ENCODE peak calls at places on chromosomes 13 and 19, in five cellular contexts. P is prostate gland, R is heart right ventricle, J is thoracic aorta, O is upper lobe of right lung. C is an unnamed sample.

GRCh38 chr19:12834418-12834943 is at the start of gene RTBDN:
- DNase-seq in P (no peak), R (no peak), J (no peak), O (no peak), C (no peak)

GRCh38 chr13:71879129-71879535 is 12.1 kb upstream of the DACH1 start:
- DNase-seq in P (peak), R (no peak), J (no peak), O (no peak), C (no peak)

GRCh38 chr13:46367622-46368327 is 19.3 kb downstream of the RUBCNL start:
- DNase-seq in P (no peak), R (no peak), J (no peak), O (no peak), C (no peak)

GRCh38 chr19:18975011-18975410 is 34.0 kb upstream of the HOMER3 start:
- DNase-seq in P (no peak), R (no peak), J (no peak), O (no peak), C (no peak)

GRCh38 chr13:113623491-113624234 is 34.3 kb downstream of the ATP4B start:
- DNase-seq in P (no peak), R (no peak), J (no peak), O (no peak), C (no peak)

GRCh38 chr13:74320282-74320681 is 186.1 kb upstream of the KLF12 start:
- DNase-seq in P (no peak), R (no peak), J (no peak), O (no peak), C (no peak)

GRCh38 chr13:99157046-99157445 is 43.6 kb upstream of the UBAC2 start:
- DNase-seq in P (no peak), R (no peak), J (no peak), O (no peak), C (peak)

GRCh38 chr19:33795370-33796163 is 1.1 kb upstream of the KCTD15 start:
- DNase-seq in P (peak), R (peak), J (no peak), O (peak), C (peak)

GRCh38 chr19:58354478-58355030 is 1.3 kb upstream of the A1BG start:
- DNase-seq in P (no peak), R (no peak), J (no peak), O (no peak), C (no peak)

GRCh38 chr19:34313188-34313587 is 51.8 kb upstream of the GPI start:
- DNase-seq in P (no peak), R (no peak), J (no peak), O (no peak), C (no peak)

GRCh38 chr19:49339364-49340068 is 4.3 kb downstream of the CD37 start:
- DNase-seq in P (peak), R (peak), J (peak), O (peak), C (peak)

GRCh38 chr13:39012608-39013007 is 22.0 kb upstream of the STOML3 start:
- DNase-seq in P (no peak), R (no peak), J (no peak), O (no peak), C (no peak)

GRCh38 chr19:54208784-54209057 is 8.1 kb downstream of the RPS9 start:
- DNase-seq in P (no peak), R (no peak), J (no peak), O (no peak), C (no peak)

GRCh38 chr19:10424011-10424637 is 3.8 kb downstream of the PDE4A start:
- DNase-seq in P (peak), R (peak), J (no peak), O (peak), C (peak)

GRCh38 chr13:43374621-43375020 is 351.2 kb downstream of the DNAJC15 start:
- DNase-seq in P (no peak), R (no peak), J (no peak), O (no peak), C (no peak)

GRCh38 chr13:30400376-30400775 is 21.9 kb upstream of the UBE2L5 start:
- DNase-seq in P (no peak), R (no peak), J (no peak), O (no peak), C (no peak)

GRCh38 chr13:61954092-61954491 is 538.4 kb upstream of the PCDH20 start:
- DNase-seq in P (no peak), R (no peak), J (no peak), O (no peak), C (no peak)

GRCh38 chr13:45989607-45990006 is 62.9 kb downstream of the ZC3H13 start:
- DNase-seq in P (no peak), R (no peak), J (no peak), O (no peak), C (no peak)

GRCh38 chr13:51233117-51233826 is 11.1 kb downstream of the FAM124A start:
- DNase-seq in P (no peak), R (no peak), J (no peak), O (no peak), C (no peak)

GRCh38 chr13:41274881-41275280 is 11.5 kb upstream of the MTRF1 start:
- DNase-seq in P (no peak), R (no peak), J (no peak), O (no peak), C (no peak)

GRCh38 chr19:8052464-8052859 is at the start of gene CCL25:
- DNase-seq in P (no peak), R (no peak), J (no peak), O (no peak), C (no peak)

GRCh38 chr13:32527151-32527550 is 11.4 kb downstream of the N4BP2L2 start:
- DNase-seq in P (no peak), R (no peak), J (no peak), O (no peak), C (no peak)

GRCh38 chr19:38263696-38264485 is 482 bp upstream of the SPINT2 start:
- DNase-seq in P (peak), R (no peak), J (peak), O (peak), C (peak)

DNA sequence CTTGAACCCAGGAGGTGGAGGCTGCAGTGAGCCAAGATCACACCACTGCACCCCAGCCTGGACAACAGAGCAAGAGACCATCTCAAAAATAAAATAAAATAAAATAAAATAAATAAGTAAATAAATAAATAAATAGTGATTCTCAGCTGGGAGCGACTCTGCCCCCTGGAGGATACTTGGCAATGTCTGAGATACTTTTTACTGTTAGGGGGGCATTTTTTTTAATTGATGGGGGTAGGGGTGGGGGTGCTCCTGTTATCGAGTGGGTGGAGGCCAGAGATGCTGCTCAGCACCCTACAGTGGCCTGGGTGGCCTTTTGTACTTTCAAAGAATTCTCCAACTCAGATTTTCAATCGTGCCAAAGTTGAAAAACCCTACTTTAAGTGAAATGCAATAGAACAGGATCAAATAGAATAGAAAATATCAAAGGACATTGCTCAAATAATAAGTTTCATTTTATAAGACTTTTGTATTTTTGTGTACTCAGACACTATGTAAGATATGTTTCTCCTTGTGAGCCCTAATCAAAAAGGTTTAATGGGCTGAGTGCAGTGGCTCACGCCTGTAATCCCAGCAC is 7.1 kb upstream of the CLPP start:
- DNase-seq in P (no peak), R (no peak), J (no peak), O (no peak), C (no peak)
- TF ChIP-seq CTCF in P (no peak), R (peak), J (peak), O (peak), C (no peak)

GRCh38 chr19:1069009-1069779 is 2.2 kb downstream of the ARHGAP45 start:
- DNase-seq in P (no peak), R (peak), J (no peak), O (peak), C (no peak)

GRCh38 chr19:1068111-1069001 is 1.4 kb downstream of the ARHGAP45 start:
- DNase-seq in P (no peak), R (peak), J (no peak), O (no peak), C (no peak)

GRCh38 chr19:1066251-1066747 is 668 bp upstream of the ARHGAP45 start:
- DNase-seq in P (no peak), R (no peak), J (no peak), O (no peak), C (no peak)

GRCh38 chr19:1066748-1067340 is at the start of gene ARHGAP45:
- DNase-seq in P (no peak), R (peak), J (no peak), O (peak), C (no peak)

DNA sequence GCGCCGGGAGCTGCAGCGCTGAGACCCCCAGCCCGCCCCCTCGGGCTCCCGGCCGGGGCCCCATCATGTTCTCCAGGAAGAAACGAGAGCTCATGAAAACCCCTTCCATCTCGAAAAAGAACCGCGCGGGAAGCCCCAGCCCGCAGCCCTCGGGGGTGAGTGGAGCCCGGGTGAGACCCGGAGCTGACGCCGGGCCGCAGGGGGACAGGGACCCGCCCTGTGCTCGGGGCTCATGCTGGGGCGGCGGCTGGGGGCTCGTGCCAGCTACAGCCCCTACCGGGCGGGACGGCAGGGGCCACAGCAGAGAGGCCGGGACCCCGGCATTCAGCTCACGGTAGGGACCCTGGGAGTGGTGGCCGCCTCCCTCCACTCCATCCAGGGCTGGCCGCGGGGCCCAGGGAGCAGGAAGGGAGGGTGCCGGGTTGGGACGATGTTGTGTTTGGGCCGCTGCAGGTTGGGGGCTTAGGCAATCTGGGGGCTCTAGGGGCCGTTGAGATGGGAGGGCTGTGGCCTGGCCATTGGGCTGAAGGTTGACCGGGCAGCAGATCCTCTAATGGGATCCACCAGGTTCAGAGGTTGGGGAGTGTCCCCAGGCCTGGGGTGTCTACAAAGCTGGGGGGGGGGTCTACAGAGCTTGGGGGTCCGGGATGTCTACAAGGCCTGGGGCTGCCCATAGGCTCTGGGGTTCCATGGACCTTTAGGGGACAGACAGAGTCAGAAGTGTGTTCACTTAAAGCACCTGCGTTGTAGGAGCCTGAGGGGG is 555 bp downstream of the ARHGAP45 start:
- DNase-seq in P (no peak), R (no peak), J (no peak), O (no peak), C (no peak)
- H3K4me3 ChIP-seq in P (peak), R (peak), J (peak), O (peak), C (peak)

GRCh38 chr13:107305178-107305577 is 737.2 kb upstream of the ARGLU1 start:
- DNase-seq in P (no peak), R (no peak), J (no peak), O (no peak), C (no peak)

GRCh38 chr13:107299717-107300116 is 731.8 kb upstream of the ARGLU1 start:
- DNase-seq in P (no peak), R (no peak), J (no peak), O (no peak), C (no peak)

GRCh38 chr13:107296804-107297203 is 728.9 kb upstream of the ARGLU1 start:
- DNase-seq in P (no peak), R (no peak), J (no peak), O (no peak), C (no peak)

DNA sequence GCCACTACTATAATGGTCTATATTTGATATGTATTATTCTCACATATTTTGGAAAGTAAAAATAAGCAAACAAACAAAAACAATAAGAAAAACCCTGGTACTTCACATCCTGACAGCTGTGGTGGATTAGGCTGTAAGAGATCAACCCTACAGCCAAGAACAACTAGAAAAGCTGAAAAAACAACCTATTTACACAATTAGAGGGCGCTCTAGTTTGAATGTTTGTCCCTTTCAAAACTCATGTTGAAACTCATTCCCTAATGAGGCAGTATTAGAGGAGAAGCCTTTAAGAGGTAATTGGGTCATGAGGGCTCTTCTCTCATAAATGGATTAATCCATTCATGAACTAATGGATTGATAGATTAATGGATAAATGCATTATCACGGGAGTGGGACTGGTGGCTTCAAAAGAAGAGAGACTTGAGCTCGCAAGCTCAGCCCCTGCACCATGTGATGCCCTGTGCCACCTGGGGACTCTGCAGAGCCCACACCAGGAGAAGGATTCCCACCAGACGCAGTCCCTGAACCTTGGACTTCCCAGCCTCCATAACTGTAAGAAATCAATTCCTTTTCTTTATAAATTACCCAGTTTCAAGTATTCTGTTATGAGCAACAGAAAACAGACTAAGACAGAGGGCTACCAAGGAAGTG is 733.9 kb upstream of the ARGLU1 start:
- DNase-seq in P (no peak), R (no peak), J (no peak), O (no peak), C (no peak)
- TF ChIP-seq CTCF in P (no peak), R (no peak), J (no peak), O (no peak), C (no peak)

DNA sequence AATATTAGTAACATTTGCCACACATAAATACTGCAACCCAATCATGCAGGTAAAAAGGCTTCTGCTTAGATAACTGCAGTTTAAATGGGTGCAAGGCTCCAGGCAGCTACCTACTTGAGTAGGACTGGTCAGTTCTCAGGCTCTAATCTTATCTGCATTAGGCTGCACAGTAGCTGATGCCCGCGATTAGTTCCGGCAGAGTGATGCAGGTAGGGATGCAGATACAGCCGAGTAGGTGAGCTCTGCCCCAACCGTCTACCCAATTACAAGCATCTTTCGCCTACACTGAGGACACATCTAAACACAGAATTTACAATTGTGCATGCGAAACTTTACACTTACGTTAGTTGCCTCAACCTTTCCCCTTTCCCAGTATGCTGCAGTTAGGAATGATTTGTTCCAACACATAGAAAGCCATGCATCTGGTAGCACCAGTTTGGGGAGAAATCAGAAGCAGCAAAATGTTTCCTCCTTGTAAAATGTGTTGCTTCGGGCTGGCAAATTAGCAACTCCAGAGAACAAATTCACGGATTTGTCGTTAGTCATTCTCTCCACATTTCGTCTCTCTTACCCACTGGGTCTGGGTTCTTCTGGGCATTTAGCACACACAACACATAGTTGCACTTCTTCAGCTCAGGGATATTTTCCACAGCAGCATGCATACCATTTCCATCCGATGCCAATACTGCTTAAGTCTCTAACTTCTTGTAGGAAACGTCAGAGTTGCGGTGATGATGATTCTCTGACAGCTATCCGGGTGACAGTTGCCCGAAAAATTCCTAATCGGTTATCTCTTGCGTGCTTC is 496 bp downstream of the PCDH9 start:
- DNase-seq in P (no peak), R (no peak), J (no peak), O (no peak), C (no peak)
- H3K4me3 ChIP-seq in P (peak), R (peak), J (peak), O (peak), C (peak)

GRCh38 chr19:796692-797527 is at the start of gene PTBP1:
- DNase-seq in P (peak), R (peak), J (peak), O (peak), C (peak)
- TF ChIP-seq CTCF in P (peak), R (peak), J (no peak), O (peak), C (no peak)

GRCh38 chr19:40691421-40692211 is 1.2 kb upstream of the NUMBL start:
- DNase-seq in P (no peak), R (no peak), J (no peak), O (no peak), C (no peak)
- H3K4me3 ChIP-seq in P (no peak), R (peak), J (peak), O (peak), C (peak)

GRCh38 chr19:1364070-1364719 is 19.5 kb upstream of the NDUFS7 start:
- DNase-seq in P (no peak), R (no peak), J (no peak), O (no peak), C (no peak)
- TF ChIP-seq CTCF in P (no peak), R (no peak), J (no peak), O (peak), C (no peak)

GRCh38 chr19:40603071-40603718 is 2.0 kb downstream of the LTBP4 start:
- DNase-seq in P (no peak), R (no peak), J (no peak), O (no peak), C (peak)
- H3K4me3 ChIP-seq in P (peak), R (peak), J (peak), O (peak), C (peak)

C was measured in coronary artery.